ENCODE peak calls at places on chromosomes 1 and 21, in four cellular contexts. J, L, F and G are unnamed samples.

GRCh38 chr21:23356905-23357304 is 2250.4 kb downstream of the MRPL39 start:
- DNase-seq in L (no peak), F (no peak), J (no peak), G (no peak)

GRCh38 chr1:7582439-7582972 is 188.6 kb upstream of the VAMP3 start:
- DNase-seq in F (no peak), L (no peak), J (no peak), G (no peak)

GRCh38 chr1:8625981-8626898 is 191.2 kb downstream of the RERE start:
- DNase-seq in J (no peak), L (no peak), F (no peak), G (no peak)

GRCh38 chr1:37323486-37324377 is 150.6 kb upstream of the ZC3H12A start:
- DNase-seq in L (no peak), F (no peak), J (peak; percentile 26), G (peak; percentile 15)

GRCh38 chr1:29145739-29146437 is 22.2 kb upstream of the TMEM200B start:
- DNase-seq in J (no peak), L (no peak), F (no peak), G (no peak)

GRCh38 chr1:78331799-78332198 is 159.0 kb upstream of the PTGFR start:
- DNase-seq in L (no peak), F (no peak), J (no peak), G (no peak)

GRCh38 chr1:167206166-167206835 is 14.4 kb upstream of the POU2F1 start:
- DNase-seq in F (no peak), L (no peak), J (no peak), G (no peak)

GRCh38 chr1:36885537-36886441 is 148.5 kb downstream of the GRIK3 start:
- DNase-seq in L (no peak), F (no peak), J (no peak), G (no peak)

GRCh38 chr1:20411196-20411980 is 74.6 kb downstream of the CAMK2N1 start:
- DNase-seq in F (no peak), L (no peak), J (no peak), G (no peak)

GRCh38 chr1:92481598-92482403 is 4.9 kb downstream of the GFI1 start:
- DNase-seq in J (no peak), L (no peak), F (no peak), G (no peak)

GRCh38 chr1:219812491-219813221 is 115.7 kb downstream of the SLC30A10 start:
- DNase-seq in L (no peak), J (peak; percentile 10), F (peak; percentile 83), G (peak; percentile 77)

GRCh38 chr1:162627662-162628296 is 4.5 kb upstream of the DDR2 start:
- DNase-seq in L (no peak), J (no peak), F (no peak), G (peak; percentile 28)

GRCh38 chr1:207219979-207220889 is 101.2 kb upstream of the CD55 start:
- DNase-seq in L (no peak), F (no peak), J (no peak), G (no peak)